ENCODE peak calls at places on chromosomes 11 and 22, in six cellular contexts. Y is GM19239, W is MCF 10A, M is tibial artery, X is GM12865, K is NCI-H1417. U is an unnamed sample.

GRCh38 chr11:7060828-7061227 is 28.0 kb upstream of the RBMXL2 start:
- DNase-seq in Y (no peak), W (peak; percentile 5), M (no peak), X (no peak), K (no peak), U (no peak)

GRCh38 chr11:108496643-108497256 is 1.4 kb downstream of the POGLUT3 start:
- DNase-seq in Y (no peak), W (no peak), M (no peak), X (no peak), K (peak; percentile 53), U (no peak)

GRCh38 chr22:18998998-18999397 is 62.9 kb upstream of the PRODH start:
- DNase-seq in Y (no peak), W (peak; percentile 14), M (no peak), X (no peak), K (no peak), U (no peak)

GRCh38 chr11:114395776-114396175 is 4.5 kb downstream of the C11orf71 start:
- DNase-seq in Y (no peak), W (peak; percentile 46), M (no peak), X (no peak), K (no peak), U (no peak)

GRCh38 chr11:117410861-117411725 is 83.4 kb downstream of the CEP164 start:
- DNase-seq in Y (no peak), W (no peak), M (no peak), X (no peak), K (peak; percentile 99), U (no peak)

GRCh38 chr11:9639099-9639498 is 24.8 kb upstream of the SWAP70 start:
- DNase-seq in Y (no peak), W (no peak), M (peak; percentile 66), X (no peak), K (no peak), U (peak; percentile 46)

GRCh38 chr11:121464352-121464946 is 11.7 kb upstream of the SORL1-AS1 start:
- DNase-seq in Y (no peak), W (peak; percentile 92), M (peak; percentile 54), X (peak; percentile 92), K (no peak), U (peak; percentile 87)

GRCh38 chr11:126716456-126717083 is 284.0 kb downstream of the KIRREL3 start:
- DNase-seq in Y (peak; percentile 42), W (peak; percentile 54), M (no peak), X (peak; percentile 67), K (peak; percentile 82), U (peak; percentile 82)

GRCh38 chr11:18313985-18314763 is 7.8 kb downstream of the HPS5 start:
- DNase-seq in Y (no peak), W (peak; percentile 83), M (no peak), X (no peak), K (no peak), U (no peak)

GRCh38 chr22:37824674-37825641 is 1.8 kb downstream of the GALR3 start:
- DNase-seq in Y (no peak), W (no peak), M (no peak), X (peak; percentile 60), K (no peak), U (no peak)

GRCh38 chr22:37510046-37510445 is 9.2 kb downstream of the CARD10 start:
- DNase-seq in Y (no peak), W (no peak), M (no peak), X (no peak), K (no peak), U (no peak)

GRCh38 chr11:33725496-33725895 is 10.7 kb downstream of the CD59 start:
- DNase-seq in Y (no peak), W (no peak), M (no peak), X (no peak), K (no peak), U (no peak)

GRCh38 chr11:110526323-110526722 is 96.6 kb downstream of the FDX1 start:
- DNase-seq in Y (peak; percentile 33), W (no peak), M (no peak), X (peak; percentile 30), K (no peak), U (no peak)

GRCh38 chr22:37331034-37331428 is 48.7 kb downstream of the CYTH4 start:
- DNase-seq in Y (no peak), W (peak; percentile 76), M (no peak), X (no peak), K (peak; percentile 13), U (no peak)

GRCh38 chr11:14974723-14975587 is 2.8 kb upstream of the CALCA start:
- DNase-seq in Y (no peak), W (peak; percentile 49), M (no peak), X (peak; percentile 52), K (peak; percentile 60), U (peak; percentile 18)